ENCODE peak calls at places on chromosomes 4 and X, in ten cellular contexts. O is thyroid gland; W is sigmoid colon; E is WERI-Rb-1; M is uterus; I is psoas muscle; G is cardiac fibroblast; C is IMR-90; T is effector memory CD4-positive, alpha-beta T cell; K is Peyer's patch. U is an unnamed sample.

GRCh38 chr4:20809796-20810195 is 109.5 kb downstream of the PACRGL start:
- DNase-seq in O (no peak), W (no peak), E (no peak), M (no peak), I (no peak), G (no peak), C (no peak), T (no peak), K (no peak), U (peak)

GRCh38 chrX:21926527-21927278 is 13.8 kb upstream of the SMS start:
- DNase-seq in O (no peak), W (no peak), E (no peak), M (no peak), I (no peak), G (peak), C (peak), T (no peak), K (no peak), U (no peak)

GRCh38 chr4:169024762-169025161 is 14.7 kb upstream of the CBR4 start:
- DNase-seq in O (no peak), W (no peak), E (peak), M (no peak), I (no peak), G (peak), C (peak), T (no peak), K (no peak), U (no peak)

GRCh38 chrX:72714471-72714916 is 388 bp upstream of the PHKA1 start:
- DNase-seq in O (peak), W (peak), E (peak), M (peak), I (peak), G (peak), C (peak), T (no peak), K (no peak), U (peak)

GRCh38 chr4:2962614-2963184 is 507 bp downstream of the NOP14 start:
- DNase-seq in O (peak), W (no peak), E (peak), M (no peak), I (no peak), G (peak), C (peak), T (no peak), K (no peak), U (peak)

GRCh38 chr4:2284934-2285664 is 23.2 kb upstream of the MXD4 start:
- DNase-seq in O (no peak), W (peak), E (no peak), M (no peak), I (no peak), G (peak), C (peak), T (no peak), K (no peak), U (no peak)

GRCh38 chr4:159398236-159398638 is 295.4 kb downstream of the RAPGEF2 start:
- DNase-seq in O (no peak), W (no peak), E (no peak), M (no peak), I (no peak), G (peak), C (peak), T (no peak), K (no peak), U (no peak)

GRCh38 chr4:81493895-81494490 is 22.3 kb upstream of the RASGEF1B start:
- DNase-seq in O (no peak), W (no peak), E (no peak), M (no peak), I (no peak), G (no peak), C (no peak), T (no peak), K (no peak), U (no peak)

GRCh38 chr4:134382478-134383227 is 181.1 kb upstream of the PABPC4L start:
- DNase-seq in O (no peak), W (no peak), E (no peak), M (no peak), I (no peak), G (no peak), C (no peak), T (no peak), K (no peak), U (no peak)

GRCh38 chr4:185016946-185017797 is 1.1 kb upstream of the HELT start:
- DNase-seq in O (no peak), W (no peak), E (no peak), M (no peak), I (no peak), G (peak), C (no peak), T (no peak), K (no peak), U (no peak)

GRCh38 chr4:75432683-75433082 is 81.5 kb downstream of the RCHY1 start:
- DNase-seq in O (no peak), W (no peak), E (peak), M (no peak), I (no peak), G (peak), C (peak), T (no peak), K (no peak), U (no peak)

GRCh38 chr4:184090571-184090970 is 127.1 kb downstream of the ENPP6 start:
- DNase-seq in O (no peak), W (no peak), E (no peak), M (no peak), I (no peak), G (no peak), C (no peak), T (no peak), K (no peak), U (no peak)

GRCh38 chr4:77586953-77587383 is 18.7 kb upstream of the CXCL13 start:
- DNase-seq in O (no peak), W (no peak), E (no peak), M (no peak), I (no peak), G (peak), C (no peak), T (no peak), K (no peak), U (no peak)

GRCh38 chr4:2427383-2428334 is 8.9 kb downstream of the CFAP99 start:
- DNase-seq in O (no peak), W (no peak), E (no peak), M (no peak), I (peak), G (no peak), C (no peak), T (no peak), K (no peak), U (no peak)

GRCh38 chr4:88991746-88992145 is 65.2 kb downstream of the FAM13A start:
- DNase-seq in O (no peak), W (no peak), E (no peak), M (no peak), I (no peak), G (no peak), C (peak), T (no peak), K (no peak), U (no peak)

GRCh38 chrX:18026171-18026570 is 165.1 kb upstream of the RAI2 start:
- DNase-seq in O (peak), W (no peak), E (no peak), M (no peak), I (no peak), G (no peak), C (no peak), T (no peak), K (no peak), U (no peak)

GRCh38 chrX:119398974-119399771 is at the start of gene SLC25A43:
- DNase-seq in O (peak), W (peak), E (no peak), M (peak), I (peak), G (peak), C (no peak), T (no peak), K (peak), U (peak)

GRCh38 chr4:76585897-76586360 is 150.9 kb downstream of the SHROOM3 start:
- DNase-seq in O (peak), W (peak), E (no peak), M (peak), I (no peak), G (peak), C (no peak), T (no peak), K (peak), U (peak)

GRCh38 chr4:56410247-56410646 is 23.0 kb upstream of the AASDH start:
- DNase-seq in O (peak), W (no peak), E (peak), M (peak), I (no peak), G (peak), C (peak), T (no peak), K (no peak), U (peak)

GRCh38 chrX:3181846-3182245 is 140.6 kb downstream of the ARSF start:
- DNase-seq in O (no peak), W (no peak), E (no peak), M (no peak), I (no peak), G (no peak), C (no peak), T (no peak), K (no peak), U (no peak)

GRCh38 chrX:9730752-9731151 is 34.9 kb downstream of the GPR143 start:
- DNase-seq in O (no peak), W (no peak), E (no peak), M (no peak), I (no peak), G (no peak), C (no peak), T (no peak), K (no peak), U (no peak)

GRCh38 chr4:89753601-89754066 is 83.3 kb downstream of the SNCA start:
- DNase-seq in O (no peak), W (no peak), E (no peak), M (no peak), I (no peak), G (peak), C (peak), T (no peak), K (no peak), U (no peak)

GRCh38 chrX:135384161-135384836 is 37.4 kb upstream of the SMIM10L2A start:
- DNase-seq in O (no peak), W (no peak), E (no peak), M (no peak), I (no peak), G (no peak), C (no peak), T (peak), K (no peak), U (no peak)

GRCh38 chr4:76252271-76252653 is 741 bp downstream of the FAM47E start:
- DNase-seq in O (no peak), W (no peak), E (no peak), M (no peak), I (no peak), G (no peak), C (no peak), T (no peak), K (no peak), U (no peak)

GRCh38 chr4:74366367-74366891 is 1.5 kb downstream of the EREG start:
- DNase-seq in O (no peak), W (no peak), E (no peak), M (no peak), I (no peak), G (no peak), C (no peak), T (no peak), K (no peak), U (no peak)

GRCh38 chr4:57156242-57156990 is 46.2 kb upstream of the IGFBP7 start:
- DNase-seq in O (no peak), W (no peak), E (no peak), M (no peak), I (no peak), G (no peak), C (peak), T (no peak), K (no peak), U (no peak)

GRCh38 chr4:101238706-101239105 is 108.6 kb downstream of the PPP3CA start:
- DNase-seq in O (no peak), W (no peak), E (no peak), M (no peak), I (no peak), G (peak), C (peak), T (no peak), K (no peak), U (no peak)

GRCh38 chr4:120918092-120918491 is 4.4 kb downstream of the PRDM5 start:
- DNase-seq in O (no peak), W (no peak), E (no peak), M (no peak), I (no peak), G (no peak), C (no peak), T (no peak), K (no peak), U (no peak)

GRCh38 chr4:36213956-36214355 is 30.4 kb downstream of the ARAP2 start:
- DNase-seq in O (no peak), W (no peak), E (no peak), M (no peak), I (no peak), G (no peak), C (no peak), T (no peak), K (no peak), U (no peak)

GRCh38 chrX:155020591-155020990 is 1.9 kb downstream of the F8 start:
- DNase-seq in O (no peak), W (no peak), E (no peak), M (no peak), I (no peak), G (no peak), C (no peak), T (no peak), K (no peak), U (no peak)

GRCh38 chr4:4524364-4524763 is 17.5 kb downstream of the STX18 start:
- DNase-seq in O (peak), W (no peak), E (no peak), M (no peak), I (no peak), G (no peak), C (peak), T (peak), K (peak), U (no peak)

GRCh38 chr4:88005086-88005485 is 2.3 kb upstream of the PKD2 start:
- DNase-seq in O (no peak), W (no peak), E (no peak), M (peak), I (peak), G (peak), C (peak), T (no peak), K (no peak), U (no peak)

GRCh38 chr4:2343476-2343875 is 75.0 kb downstream of the ZFYVE28 start:
- DNase-seq in O (no peak), W (peak), E (no peak), M (no peak), I (no peak), G (no peak), C (no peak), T (no peak), K (no peak), U (no peak)

GRCh38 chrX:80430826-80431501 is 10.7 kb downstream of the TENT5D start:
- DNase-seq in O (no peak), W (no peak), E (no peak), M (no peak), I (no peak), G (peak), C (no peak), T (no peak), K (no peak), U (no peak)

DNA sequence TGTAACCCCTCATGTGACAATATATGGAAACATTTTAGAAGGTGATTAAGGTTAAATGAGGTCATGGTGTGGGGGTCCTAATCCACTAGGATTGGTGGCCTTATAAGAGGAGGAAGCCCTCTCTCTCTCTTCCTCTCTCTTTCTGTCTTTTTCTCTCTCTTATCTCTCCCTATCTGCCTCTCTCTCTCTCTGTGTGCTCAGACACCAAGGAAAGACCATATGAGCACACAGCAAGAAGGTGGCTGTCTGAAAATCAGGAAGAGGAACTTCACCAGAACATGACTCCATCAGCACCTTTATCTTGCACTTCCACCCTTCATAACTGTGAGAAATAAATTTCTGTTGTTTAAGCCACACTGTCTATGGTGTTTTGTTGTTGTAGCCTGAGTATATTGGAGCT is 1472.2 kb downstream of the PCDH7 start:
- DNase-seq in O (no peak), W (no peak), E (no peak), M (no peak), I (no peak), G (no peak), C (no peak), T (no peak), K (no peak), U (no peak)
- H3K4me3 ChIP-seq in O (no peak), W (no peak), E (no peak), M (no peak), I (no peak), G (no peak), C (no peak), T (no peak), K (no peak), U (no peak)

GRCh38 chrX:68827848-68828562 is 816 bp upstream of the EFNB1 start:
- DNase-seq in O (peak), W (peak), E (peak), M (peak), I (peak), G (peak), C (peak), T (peak), K (peak), U (peak)
- H3K4me3 ChIP-seq in O (no peak), W (peak), E (peak), M (peak), I (peak), G (peak), C (peak), T (peak), K (peak), U (peak)

GRCh38 chrX:40087574-40088298 is 10.0 kb downstream of the BCOR start:
- DNase-seq in O (no peak), W (no peak), E (no peak), M (no peak), I (no peak), G (no peak), C (peak), T (no peak), K (no peak), U (no peak)
- H3K4me3 ChIP-seq in O (no peak), W (no peak), E (no peak), M (no peak), I (no peak), G (no peak), C (no peak), T (no peak), K (no peak), U (no peak)

GRCh38 chr4:110514889-110515479 is 39.0 kb downstream of the ENPEP start:
- DNase-seq in O (no peak), W (no peak), E (no peak), M (no peak), I (no peak), G (peak), C (peak), T (no peak), K (no peak), U (no peak)

GRCh38 chr4:110516106-110516922 is 40.4 kb downstream of the ENPEP start:
- DNase-seq in O (peak), W (peak), E (peak), M (peak), I (peak), G (peak), C (peak), T (peak), K (peak), U (peak)

GRCh38 chr4:110512901-110513300 is 36.9 kb downstream of the ENPEP start:
- DNase-seq in O (no peak), W (no peak), E (no peak), M (no peak), I (no peak), G (no peak), C (no peak), T (no peak), K (no peak), U (no peak)

GRCh38 chr4:110518889-110519490 is 43.0 kb downstream of the ENPEP start:
- DNase-seq in O (peak), W (no peak), E (peak), M (no peak), I (no peak), G (peak), C (peak), T (no peak), K (no peak), U (no peak)

DNA sequence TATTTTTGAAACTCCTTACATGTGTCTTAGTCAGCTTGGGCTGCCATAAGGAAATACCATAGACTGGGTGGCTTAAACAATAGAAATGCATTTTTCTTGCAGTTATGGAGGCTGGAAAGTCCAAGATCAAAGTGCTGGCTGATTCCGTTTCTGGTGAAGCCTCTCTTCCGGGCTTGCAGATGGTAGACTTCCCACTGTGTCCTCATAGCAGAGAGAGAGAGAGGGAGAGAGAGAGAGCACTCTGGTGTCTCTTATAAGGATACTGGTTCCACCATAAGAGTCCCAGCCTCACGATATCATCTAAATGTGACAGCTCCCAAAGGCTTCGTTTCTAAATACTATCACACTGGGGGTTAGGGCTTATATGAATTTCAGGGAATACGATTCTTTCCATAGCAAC is 39.7 kb downstream of the ENPEP start:
- DNase-seq in O (no peak), W (no peak), E (no peak), M (no peak), I (no peak), G (peak), C (no peak), T (no peak), K (no peak), U (no peak)
- H3K4me3 ChIP-seq in O (no peak), W (peak), E (no peak), M (no peak), I (peak), G (peak), C (no peak), T (peak), K (peak), U (no peak)

GRCh38 chrX:69222103-69223090 is 57.1 kb upstream of the PJA1 start:
- DNase-seq in O (peak), W (peak), E (peak), M (peak), I (peak), G (peak), C (peak), T (peak), K (peak), U (peak)
- H3K4me3 ChIP-seq in O (no peak), W (no peak), E (no peak), M (no peak), I (no peak), G (no peak), C (no peak), T (no peak), K (no peak), U (no peak)

GRCh38 chr4:186932196-186932595 is 208.5 kb upstream of the FAT1 start:
- DNase-seq in O (no peak), W (no peak), E (no peak), M (no peak), I (no peak), G (no peak), C (no peak), T (no peak), K (no peak), U (no peak)
- H3K4me3 ChIP-seq in O (no peak), W (no peak), E (no peak), M (no peak), I (no peak), G (no peak), C (no peak), T (no peak), K (no peak), U (no peak)

DNA sequence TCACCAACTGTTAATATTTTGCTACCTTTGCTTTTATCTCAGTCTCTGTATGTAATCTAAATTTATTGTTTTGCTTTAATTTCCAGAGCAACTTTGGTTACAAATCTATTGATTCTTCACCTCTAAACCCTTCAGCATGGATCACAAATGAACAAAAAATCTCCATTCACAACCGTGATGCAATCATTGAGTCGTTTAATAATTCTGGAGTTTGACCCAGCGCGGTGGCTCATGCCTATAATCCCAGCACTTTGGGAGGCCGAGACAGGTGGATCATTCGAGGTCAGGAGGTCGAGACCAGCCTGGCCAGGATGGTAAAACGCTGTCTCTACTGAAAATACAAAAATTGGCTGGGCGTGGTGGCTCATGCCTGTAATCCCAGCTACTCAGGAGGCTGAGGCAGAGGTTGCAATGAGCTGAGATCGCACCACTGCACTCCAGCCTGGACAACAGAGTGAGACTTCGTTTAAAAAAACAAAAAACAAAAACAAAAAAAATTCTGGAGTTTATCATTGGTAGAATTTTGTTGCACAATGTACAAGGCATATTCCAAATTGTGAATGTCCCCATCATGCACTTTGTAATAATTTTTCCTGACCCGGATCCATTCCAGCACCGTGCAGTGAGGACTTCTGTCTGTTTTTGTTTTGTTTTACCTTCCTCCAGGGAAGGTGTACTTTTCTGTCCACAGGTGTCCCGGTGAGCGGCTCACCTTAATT is 2.3 kb upstream of the IDUA start:
- DNase-seq in O (no peak), W (no peak), E (no peak), M (no peak), I (no peak), G (no peak), C (no peak), T (no peak), K (no peak), U (no peak)
- H3K4me3 ChIP-seq in O (no peak), W (peak), E (peak), M (no peak), I (peak), G (no peak), C (peak), T (peak), K (peak), U (no peak)